ENCODE peak calls at places on chromosomes 1 and 21, in five cellular contexts. One of them, this sample, is unnamed.

GRCh38 chr1:24250224-24250623 is 63.1 kb upstream of the IFNLR1 start:
- DNase-seq in GM12878: no peak
- DNase-seq in A549: no peak
- DNase-seq in SK-N-SH: no peak
- DNase-seq in HCT116: no peak
- DNase-seq in this sample: no peak

GRCh38 chr1:181587870-181588438 is 104.6 kb downstream of the CACNA1E start:
- DNase-seq in SK-N-SH: peak
- DNase-seq in A549: no peak
- DNase-seq in HCT116: no peak
- DNase-seq in GM12878: no peak
- DNase-seq in this sample: peak

GRCh38 chr1:86430376-86430775 is 6.4 kb downstream of the CLCA2 start:
- DNase-seq in GM12878: no peak
- DNase-seq in SK-N-SH: no peak
- DNase-seq in HCT116: no peak
- DNase-seq in A549: no peak
- DNase-seq in this sample: peak

GRCh38 chr1:241276391-241276790 is 80.6 kb downstream of the RGS7 start:
- DNase-seq in A549: no peak
- DNase-seq in HCT116: no peak
- DNase-seq in GM12878: no peak
- DNase-seq in SK-N-SH: no peak
- DNase-seq in this sample: no peak

GRCh38 chr1:113874017-113874879 is 2.7 kb upstream of the PTPN22 start:
- DNase-seq in GM12878: peak
- DNase-seq in A549: peak
- DNase-seq in SK-N-SH: no peak
- DNase-seq in HCT116: peak
- DNase-seq in this sample: peak

GRCh38 chr1:1274299-1274930 is 761 bp upstream of the UBE2J2 start:
- DNase-seq in GM12878: no peak
- DNase-seq in SK-N-SH: no peak
- DNase-seq in A549: no peak
- DNase-seq in HCT116: no peak
- DNase-seq in this sample: no peak

GRCh38 chr1:72184099-72184695 is 98.1 kb downstream of the NEGR1 start:
- DNase-seq in GM12878: no peak
- DNase-seq in SK-N-SH: no peak
- DNase-seq in A549: no peak
- DNase-seq in HCT116: no peak
- DNase-seq in this sample: no peak

GRCh38 chr1:97006044-97006676 is 284.6 kb downstream of the PTBP2 start:
- DNase-seq in HCT116: no peak
- DNase-seq in A549: no peak
- DNase-seq in SK-N-SH: no peak
- DNase-seq in GM12878: peak
- DNase-seq in this sample: no peak

GRCh38 chr1:12285496-12286143 is 55.8 kb downstream of the VPS13D start:
- DNase-seq in GM12878: no peak
- DNase-seq in SK-N-SH: no peak
- DNase-seq in HCT116: no peak
- DNase-seq in A549: no peak
- DNase-seq in this sample: no peak

GRCh38 chr1:28172690-28173150 is 3.8 kb downstream of the PTAFR start:
- DNase-seq in GM12878: peak
- DNase-seq in A549: no peak
- DNase-seq in HCT116: no peak
- DNase-seq in SK-N-SH: peak
- DNase-seq in this sample: peak

GRCh38 chr1:201321826-201322390 is 38.6 kb downstream of the PKP1 start:
- DNase-seq in HCT116: no peak
- DNase-seq in A549: no peak
- DNase-seq in GM12878: no peak
- DNase-seq in SK-N-SH: no peak
- DNase-seq in this sample: no peak

GRCh38 chr1:201594575-201595245 is 55.8 kb downstream of the NAV1 start:
- DNase-seq in A549: no peak
- DNase-seq in SK-N-SH: peak
- DNase-seq in HCT116: no peak
- DNase-seq in GM12878: no peak
- DNase-seq in this sample: peak

GRCh38 chr1:98086796-98087195 is 166.0 kb upstream of the DPYD start:
- DNase-seq in GM12878: no peak
- DNase-seq in HCT116: peak
- DNase-seq in SK-N-SH: no peak
- DNase-seq in A549: peak
- DNase-seq in this sample: no peak

GRCh38 chr1:229408458-229409037 is 25.3 kb downstream of the ACTA1 start:
- DNase-seq in SK-N-SH: peak
- DNase-seq in A549: no peak
- DNase-seq in HCT116: no peak
- DNase-seq in GM12878: no peak
- DNase-seq in this sample: no peak

GRCh38 chr1:43272161-43272560 is 2.4 kb downstream of the TMEM125 start:
- DNase-seq in HCT116: no peak
- DNase-seq in SK-N-SH: no peak
- DNase-seq in GM12878: no peak
- DNase-seq in A549: no peak
- DNase-seq in this sample: no peak

GRCh38 chr1:36871146-36871971 is 163.0 kb downstream of the GRIK3 start:
- DNase-seq in HCT116: no peak
- DNase-seq in GM12878: no peak
- DNase-seq in SK-N-SH: peak
- DNase-seq in A549: no peak
- DNase-seq in this sample: no peak

GRCh38 chr1:204880906-204881305 is 10.2 kb downstream of the NFASC start:
- DNase-seq in SK-N-SH: no peak
- DNase-seq in A549: no peak
- DNase-seq in HCT116: no peak
- DNase-seq in GM12878: no peak
- DNase-seq in this sample: no peak

GRCh38 chr21:32516729-32517649 is 68.3 kb downstream of the TCP10L start:
- DNase-seq in GM12878: no peak
- DNase-seq in SK-N-SH: no peak
- DNase-seq in HCT116: no peak
- DNase-seq in A549: peak
- DNase-seq in this sample: peak

GRCh38 chr1:4146101-4146500 is 246.0 kb upstream of the C1orf174 start:
- DNase-seq in A549: no peak
- DNase-seq in SK-N-SH: no peak
- DNase-seq in GM12878: no peak
- DNase-seq in HCT116: no peak
- DNase-seq in this sample: no peak

GRCh38 chr1:25487628-25488027 is 55.8 kb upstream of the LDLRAP1 start:
- DNase-seq in HCT116: no peak
- DNase-seq in A549: no peak
- DNase-seq in GM12878: no peak
- DNase-seq in SK-N-SH: peak
- DNase-seq in this sample: peak

GRCh38 chr1:205505791-205506190 is 1.3 kb downstream of the CDK18 start:
- DNase-seq in SK-N-SH: no peak
- DNase-seq in GM12878: no peak
- DNase-seq in A549: no peak
- DNase-seq in HCT116: no peak
- DNase-seq in this sample: no peak

GRCh38 chr1:92408825-92409224 is 77.9 kb downstream of the GFI1 start:
- DNase-seq in HCT116: no peak
- DNase-seq in A549: no peak
- DNase-seq in SK-N-SH: no peak
- DNase-seq in GM12878: no peak
- DNase-seq in this sample: no peak

GRCh38 chr1:33410091-33410701 is 20.7 kb downstream of the PHC2 start:
- DNase-seq in GM12878: no peak
- DNase-seq in A549: no peak
- DNase-seq in HCT116: no peak
- DNase-seq in SK-N-SH: peak
- DNase-seq in this sample: no peak

GRCh38 chr1:63976006-63976405 is 202.2 kb downstream of the ROR1 start:
- DNase-seq in HCT116: no peak
- DNase-seq in GM12878: no peak
- DNase-seq in A549: no peak
- DNase-seq in SK-N-SH: no peak
- DNase-seq in this sample: no peak

DNA sequence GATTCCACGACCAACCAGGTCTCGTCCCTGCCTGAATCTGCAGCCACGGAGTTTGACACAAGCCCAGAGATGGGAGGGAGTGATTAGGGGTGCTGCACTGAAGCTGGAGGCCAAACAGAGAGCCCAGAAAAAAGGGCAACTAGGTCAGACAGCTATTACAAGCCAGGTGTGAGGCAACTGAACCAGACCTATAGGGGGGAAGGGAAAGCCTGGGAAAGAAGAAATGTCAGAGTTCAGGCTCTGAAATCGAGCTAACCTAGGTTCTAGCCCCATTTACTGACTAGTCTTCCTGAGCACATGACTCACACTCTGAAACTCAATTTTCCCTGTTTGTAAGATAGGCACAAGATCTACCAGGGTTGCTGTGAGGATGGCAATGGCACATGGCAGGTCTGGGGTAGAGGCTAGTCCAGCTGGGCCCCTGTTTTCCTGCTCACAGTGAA is 1.7 kb downstream of the DHCR24 start:
- DNase-seq in A549: no peak
- DNase-seq in HCT116: no peak
- DNase-seq in SK-N-SH: peak
- DNase-seq in GM12878: no peak
- DNase-seq in this sample: no peak
- H3K4me3 ChIP-seq in A549: peak
- H3K4me3 ChIP-seq in HCT116: peak
- H3K4me3 ChIP-seq in SK-N-SH: no peak
- H3K4me3 ChIP-seq in GM12878: peak
- H3K4me3 ChIP-seq in this sample: peak

DNA sequence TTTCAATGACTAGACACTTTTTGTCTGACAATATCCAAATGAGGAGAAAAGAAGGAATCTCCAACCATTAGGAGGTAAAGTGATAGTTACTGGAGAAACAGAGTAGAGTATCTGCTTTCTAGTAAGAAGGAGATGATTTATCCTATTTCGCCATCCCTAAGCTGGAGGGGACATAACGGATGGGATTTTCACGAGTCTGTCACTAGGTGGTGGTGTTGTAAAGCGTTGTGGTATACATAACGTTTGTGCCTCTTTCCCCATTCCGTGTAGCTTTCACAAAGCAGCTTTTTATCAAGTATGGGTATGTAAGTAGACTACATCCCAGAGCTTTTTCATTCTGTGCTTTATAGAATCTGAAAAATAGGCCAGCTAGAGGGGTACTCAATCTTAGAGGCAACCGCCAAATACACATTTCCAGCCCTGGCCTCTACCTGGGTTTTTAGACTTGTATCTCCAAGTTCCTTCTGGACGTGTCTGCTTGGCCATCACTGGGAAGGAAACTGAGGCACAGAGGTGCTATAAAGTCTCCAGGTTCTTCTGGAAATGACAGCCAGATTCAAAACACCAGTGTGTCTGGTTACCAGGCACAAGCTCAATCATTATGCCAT is 33.3 kb upstream of the FAM3B start:
- DNase-seq in GM12878: peak
- DNase-seq in A549: peak
- DNase-seq in HCT116: peak
- DNase-seq in SK-N-SH: peak
- DNase-seq in this sample: peak
- TF ChIP-seq MAX in GM12878: no peak
- TF ChIP-seq MAX in A549: no peak
- TF ChIP-seq MAX in HCT116: no peak
- TF ChIP-seq MAX in SK-N-SH: no peak
- TF ChIP-seq MAX in this sample: peak

GRCh38 chr21:17512245-17513213 is at the start of gene CXADR:
- DNase-seq in GM12878: no peak
- DNase-seq in A549: peak
- DNase-seq in HCT116: peak
- DNase-seq in SK-N-SH: peak
- DNase-seq in this sample: no peak
- TF ChIP-seq CTCF in GM12878: peak
- TF ChIP-seq CTCF in A549: peak
- TF ChIP-seq CTCF in HCT116: no peak
- TF ChIP-seq CTCF in SK-N-SH: peak
- TF ChIP-seq CTCF in this sample: no peak

GRCh38 chr1:150409504-150410362 is 45.8 kb downstream of the RPRD2 start:
- DNase-seq in HCT116: no peak
- DNase-seq in A549: no peak
- DNase-seq in GM12878: no peak
- DNase-seq in SK-N-SH: no peak
- DNase-seq in this sample: peak

GRCh38 chr1:150406483-150406882 is 42.5 kb downstream of the RPRD2 start:
- DNase-seq in GM12878: no peak
- DNase-seq in HCT116: no peak
- DNase-seq in A549: peak
- DNase-seq in SK-N-SH: no peak
- DNase-seq in this sample: no peak

GRCh38 chr1:150407330-150407729 is 43.4 kb downstream of the RPRD2 start:
- DNase-seq in GM12878: no peak
- DNase-seq in HCT116: no peak
- DNase-seq in A549: no peak
- DNase-seq in SK-N-SH: no peak
- DNase-seq in this sample: no peak

GRCh38 chr1:150410582-150411101 is 46.7 kb downstream of the RPRD2 start:
- DNase-seq in GM12878: no peak
- DNase-seq in HCT116: no peak
- DNase-seq in A549: peak
- DNase-seq in SK-N-SH: no peak
- DNase-seq in this sample: peak

DNA sequence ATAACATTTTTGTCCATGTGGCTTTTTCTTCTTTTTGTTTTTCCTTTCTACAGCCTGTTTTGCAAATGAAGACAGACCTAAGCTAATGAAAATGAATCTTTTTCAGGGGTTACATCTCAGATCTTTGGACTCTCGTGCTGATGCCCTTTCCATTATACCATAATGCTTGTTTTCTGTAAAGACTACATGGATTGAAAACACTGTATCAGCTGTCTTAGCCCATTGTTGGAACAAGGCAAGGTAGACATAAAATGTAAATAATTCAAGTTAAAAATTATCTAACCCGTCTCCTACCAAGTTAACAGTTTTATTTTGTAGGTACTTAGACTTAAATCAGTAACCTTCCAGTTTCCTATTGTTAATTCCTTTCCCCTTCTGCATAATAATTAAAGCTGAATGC is 44.9 kb downstream of the RPRD2 start:
- DNase-seq in GM12878: no peak
- DNase-seq in A549: no peak
- DNase-seq in SK-N-SH: no peak
- DNase-seq in HCT116: no peak
- DNase-seq in this sample: no peak
- H3K4me3 ChIP-seq in GM12878: no peak
- H3K4me3 ChIP-seq in A549: no peak
- H3K4me3 ChIP-seq in SK-N-SH: no peak
- H3K4me3 ChIP-seq in HCT116: no peak
- H3K4me3 ChIP-seq in this sample: no peak